ENCODE peak calls at places on chromosomes 12 and 14, in ten cellular contexts. D is NCI-H1092 treated with DMSO at 0.1 percent for 48 hours, H is C1 segment of cervical spinal cord, C is HFFc6, Y is HEK293T, I is hypothalamus, S is midbrain, O is NCI-H1436, L is frontal cortex, K is tibial artery. N is an unnamed sample.

GRCh38 chr14:67653651-67654280 is 20.7 kb downstream of the VTI1B start:
- DNase-seq in S (no peak), L (no peak), H (no peak), Y (no peak), K (no peak), D (no peak), O (no peak), I (no peak), C (no peak), N (no peak)

GRCh38 chr12:32043928-32044549 is 62.6 kb upstream of the BICD1 start:
- DNase-seq in Y (no peak), H (no peak), C (no peak), D (no peak), O (no peak), S (no peak), K (no peak), I (no peak), L (no peak), N (no peak)

GRCh38 chr12:13268606-13269005 is 72.1 kb downstream of the EMP1 start:
- DNase-seq in O (no peak), H (no peak), D (no peak), K (no peak), C (no peak), I (no peak), Y (no peak), S (no peak), L (no peak), N (no peak)

GRCh38 chr12:75135021-75135420 is 74.6 kb downstream of the KCNC2 start:
- DNase-seq in L (no peak), Y (no peak), O (no peak), S (no peak), D (no peak), I (no peak), C (no peak), H (no peak), K (no peak), N (no peak)

GRCh38 chr12:77064891-77065360 is 443 bp downstream of the E2F7 start:
- DNase-seq in Y (peak; percentile 51), D (peak; percentile 59), I (no peak), L (no peak), S (no peak), C (no peak), H (no peak), O (no peak), K (peak; percentile 21), N (no peak)

GRCh38 chr12:62757048-62757447 is 177.9 kb downstream of the PPM1H start:
- DNase-seq in L (no peak), Y (no peak), I (no peak), S (no peak), D (no peak), O (no peak), C (no peak), K (no peak), H (no peak), N (no peak)

GRCh38 chr14:71142375-71143038 is 235.2 kb downstream of the PCNX1 start:
- DNase-seq in L (no peak), S (peak; percentile 9), I (no peak), Y (no peak), K (no peak), D (no peak), C (peak; percentile 96), O (no peak), H (no peak), N (peak; percentile 4)

GRCh38 chr12:49962861-49963765 is 1.4 kb downstream of the AQP5 start:
- DNase-seq in L (no peak), Y (no peak), K (no peak), S (no peak), I (no peak), C (no peak), O (peak; percentile 7), D (peak; percentile 49), H (peak; percentile 10), N (no peak)

GRCh38 chr12:88235183-88235833 is 93.2 kb downstream of the TMTC3 start:
- DNase-seq in D (no peak), C (no peak), L (no peak), K (no peak), S (no peak), O (no peak), H (no peak), I (no peak), Y (no peak), N (no peak)

GRCh38 chr12:109445224-109445623 is 31.9 kb downstream of the KCTD10 start:
- DNase-seq in D (no peak), Y (no peak), C (peak; percentile 86), H (no peak), K (no peak), O (no peak), S (no peak), I (no peak), L (no peak), N (no peak)

GRCh38 chr12:130916251-130916911 is 37.3 kb upstream of the ADGRD1 start:
- DNase-seq in H (peak; percentile 34), C (no peak), L (peak; percentile 57), Y (peak; percentile 80), D (peak; percentile 80), I (no peak), S (peak; percentile 81), O (peak; percentile 53), K (peak; percentile 61), N (no peak)

GRCh38 chr14:101965145-101965531 is 765 bp downstream of the DYNC1H1 start:
- DNase-seq in S (peak; percentile 66), L (peak; percentile 74), K (peak; percentile 67), I (peak; percentile 26), H (peak; percentile 59), C (peak; percentile 42), Y (peak; percentile 55), D (peak; percentile 41), O (peak; percentile 25), N (peak; percentile 80)

GRCh38 chr12:112420740-112421139 is 2.0 kb downstream of the PTPN11 start:
- DNase-seq in D (no peak), H (no peak), C (no peak), Y (no peak), I (no peak), S (no peak), O (no peak), K (no peak), L (no peak), N (no peak)

GRCh38 chr12:122517877-122518276 is 8.9 kb downstream of the RSRC2 start:
- DNase-seq in S (no peak), C (peak; percentile 94), K (no peak), L (no peak), O (no peak), D (no peak), I (no peak), H (no peak), Y (no peak), N (no peak)

GRCh38 chr14:68715032-68715924 is 77.6 kb downstream of the ZFP36L1 start:
- DNase-seq in L (no peak), O (no peak), I (no peak), S (no peak), D (no peak), H (no peak), K (no peak), Y (no peak), C (no peak), N (no peak)

GRCh38 chr12:92968201-92968813 is 39.2 kb upstream of the EEA1 start:
- DNase-seq in D (no peak), O (no peak), I (no peak), H (no peak), S (no peak), C (no peak), L (no peak), Y (no peak), K (no peak), N (no peak)

GRCh38 chr14:102055181-102055901 is 31.5 kb downstream of the HSP90AA1 start:
- DNase-seq in H (no peak), K (no peak), Y (no peak), D (no peak), O (no peak), L (no peak), C (peak; percentile 59), S (no peak), I (no peak), N (no peak)

GRCh38 chr14:92135269-92135668 is 13.5 kb downstream of the CPSF2 start:
- DNase-seq in C (peak; percentile 39), O (no peak), D (peak; percentile 14), K (no peak), S (peak; percentile 8), H (no peak), Y (no peak), L (no peak), I (no peak), N (no peak)

GRCh38 chr14:74401504-74402241 is 24.3 kb downstream of the SYNDIG1L start:
- DNase-seq in L (no peak), H (no peak), D (no peak), K (peak; percentile 39), I (no peak), Y (no peak), S (peak; percentile 19), C (no peak), O (no peak), N (no peak)

GRCh38 chr14:75223664-75224154 is 47.3 kb upstream of the TMED10 start:
- DNase-seq in D (no peak), L (no peak), O (peak; percentile 6), H (no peak), S (peak; percentile 27), C (peak; percentile 26), Y (no peak), I (no peak), K (peak; percentile 59), N (no peak)

GRCh38 chr14:65117795-65118746 is 15.8 kb upstream of the MAX start:
- DNase-seq in L (no peak), S (no peak), C (no peak), H (no peak), K (no peak), I (no peak), O (no peak), Y (no peak), D (no peak), N (no peak)

GRCh38 chr14:73125169-73125588 is 11.1 kb upstream of the PSEN1 start:
- DNase-seq in K (no peak), H (no peak), S (no peak), I (no peak), L (no peak), D (no peak), Y (peak; percentile 44), O (no peak), C (no peak), N (no peak)

GRCh38 chr14:106174206-106174605 is 647.8 kb downstream of the TMEM121 start:
- DNase-seq in S (no peak), L (no peak), H (no peak), Y (no peak), C (no peak), K (no peak), O (no peak), I (no peak), D (no peak), N (no peak)

GRCh38 chr14:89137514-89138163 is 279.4 kb downstream of the FOXN3 start:
- DNase-seq in H (no peak), S (no peak), K (peak; percentile 76), Y (no peak), C (peak; percentile 97), L (no peak), I (no peak), D (no peak), O (no peak), N (no peak)

GRCh38 chr12:122028165-122028591 is 6.5 kb downstream of the BCL7A start:
- DNase-seq in K (no peak), I (no peak), S (no peak), C (no peak), O (no peak), L (peak; percentile 46), Y (no peak), H (no peak), D (no peak), N (no peak)

GRCh38 chr14:68549057-68549421 is 243.8 kb downstream of the ZFP36L1 start:
- DNase-seq in L (no peak), I (no peak), Y (no peak), D (no peak), O (no peak), S (no peak), K (no peak), C (peak; percentile 91), H (no peak), N (no peak)

GRCh38 chr14:91395998-91396660 is 21.5 kb downstream of the CCDC88C start:
- DNase-seq in D (no peak), C (no peak), O (no peak), S (peak; percentile 29), H (no peak), L (no peak), K (no peak), Y (no peak), I (no peak), N (no peak)

GRCh38 chr12:26113194-26113654 is 11.6 kb downstream of the BHLHE41 start:
- DNase-seq in C (no peak), H (peak; percentile 25), K (peak; percentile 49), O (no peak), I (no peak), S (peak; percentile 41), Y (no peak), D (no peak), L (no peak), N (no peak)

N was measured in suprapubic skin.